ENCODE peak calls at places on chromosomes 3 and 15, in nine cellular contexts. R is heart right ventricle, K is body of pancreas, G is adrenal gland, Y is astrocyte of the spinal cord, T is dorsolateral prefrontal cortex, I is bronchial epithelial cell, X is fibroblast of villous mesenchyme, F is left lung. B is an unnamed sample.

GRCh38 chr3:122382888-122383666 is at the start of gene MIX23:
- DNase-seq in T (peak), G (peak), R (peak), F (peak), X (peak), K (peak), Y (peak), I (peak), B (peak)

GRCh38 chr15:26087395-26087794 is 224.3 kb upstream of the ATP10A start:
- DNase-seq in R (no peak), G (no peak), T (no peak), I (peak), F (no peak), Y (no peak), K (no peak), X (no peak), B (peak)

GRCh38 chr3:152556731-152557254 is 278.1 kb upstream of the P2RY1 start:
- DNase-seq in Y (peak), F (no peak), X (peak), R (peak), T (no peak), I (peak), G (peak), K (no peak), B (peak)

GRCh38 chr3:171846594-171846993 is 3.4 kb downstream of the TMEM212 start:
- DNase-seq in G (no peak), K (no peak), R (no peak), T (no peak), X (no peak), F (no peak), Y (peak), I (peak), B (peak)

GRCh38 chr15:68206711-68207151 is 1.6 kb upstream of the CALML4 start:
- DNase-seq in T (no peak), G (no peak), Y (no peak), X (no peak), F (no peak), K (no peak), I (no peak), R (no peak), B (no peak)

GRCh38 chr15:43274136-43274535 is 7.4 kb upstream of the TGM5 start:
- DNase-seq in K (peak), R (peak), I (peak), X (no peak), Y (no peak), G (peak), T (no peak), F (no peak), B (peak)

GRCh38 chr3:131543714-131544113 is 40.9 kb upstream of the MRPL3 start:
- DNase-seq in F (peak), Y (peak), T (no peak), I (peak), K (peak), R (peak), G (peak), X (peak), B (peak)

GRCh38 chr15:63503739-63504246 is 600 bp upstream of the USP3 start:
- DNase-seq in Y (peak), T (peak), X (peak), F (peak), K (peak), I (peak), R (peak), G (peak), B (peak)

GRCh38 chr15:40330368-40330836 is 6.9 kb downstream of the INAFM2 start:
- DNase-seq in F (no peak), G (no peak), Y (no peak), R (peak), X (peak), I (no peak), K (no peak), T (no peak), B (peak)

GRCh38 chr15:31150732-31151212 is 49.2 kb upstream of the TRPM1 start:
- DNase-seq in I (peak), T (no peak), F (no peak), Y (no peak), X (no peak), K (no peak), G (no peak), R (no peak), B (no peak)

GRCh38 chr3:148532326-148532725 is 165.4 kb upstream of the AGTR1 start:
- DNase-seq in X (no peak), R (no peak), G (no peak), I (no peak), Y (peak), K (no peak), T (no peak), F (no peak), B (no peak)

GRCh38 chr3:22013641-22014040 is 262.6 kb upstream of the ZNF385D start:
- DNase-seq in R (no peak), I (no peak), X (no peak), K (no peak), G (no peak), Y (no peak), T (no peak), F (no peak), B (no peak)

GRCh38 chr3:168002786-168003368 is 92.8 kb downstream of the GOLIM4 start:
- DNase-seq in X (peak), I (peak), R (no peak), Y (peak), G (no peak), K (peak), F (no peak), T (no peak), B (peak)

GRCh38 chr3:50299929-50300680 is 900 bp upstream of the HYAL3 start:
- DNase-seq in K (no peak), I (peak), G (peak), F (peak), T (no peak), Y (no peak), R (no peak), X (no peak), B (peak)

GRCh38 chr3:193400304-193400703 is 21.8 kb upstream of the ATP13A5 start:
- DNase-seq in K (peak), Y (no peak), I (no peak), F (no peak), T (no peak), R (no peak), G (no peak), X (no peak), B (no peak)

GRCh38 chr3:147699175-147699838 is 290.1 kb downstream of the ZIC1 start:
- DNase-seq in G (no peak), T (no peak), K (no peak), I (peak), F (no peak), Y (peak), R (no peak), X (peak), B (peak)

GRCh38 chr15:73244333-73244732 is 124.4 kb downstream of the HCN4 start:
- DNase-seq in I (peak), K (no peak), Y (no peak), G (no peak), F (no peak), T (no peak), X (no peak), R (no peak), B (no peak)

GRCh38 chr15:52255008-52255407 is 40.6 kb downstream of the MYO5C start:
- DNase-seq in I (peak), R (no peak), T (no peak), K (no peak), Y (peak), G (no peak), F (no peak), X (peak), B (peak)

GRCh38 chr15:70566047-70566835 is 197.1 kb downstream of the UACA start:
- DNase-seq in R (no peak), T (no peak), F (no peak), I (no peak), X (peak), K (no peak), G (no peak), Y (peak), B (no peak)

GRCh38 chr3:175102161-175102560 is 243.0 kb downstream of the NAALADL2 start:
- DNase-seq in R (no peak), G (no peak), T (no peak), X (no peak), Y (no peak), I (no peak), K (no peak), F (no peak), B (no peak)

GRCh38 chr3:194000712-194001111 is 135.2 kb upstream of the HES1 start:
- DNase-seq in G (no peak), Y (no peak), X (no peak), K (no peak), I (no peak), T (no peak), R (no peak), F (no peak), B (no peak)

GRCh38 chr15:55627730-55628368 is 39.7 kb upstream of the PYGO1 start:
- DNase-seq in X (peak), F (no peak), T (no peak), Y (peak), R (no peak), G (peak), K (no peak), I (peak), B (peak)
- TF ChIP-seq CTCF in X (no peak), F (no peak), T (no peak), Y (peak), R (no peak), G (no peak), K (no peak), I (no peak), B (peak)

GRCh38 chr15:24627443-24627842 is 48.1 kb upstream of the NPAP1 start:
- DNase-seq in T (no peak), F (no peak), X (no peak), G (no peak), R (no peak), Y (no peak), I (no peak), K (no peak), B (no peak)
- H3K4me3 ChIP-seq in T (no peak), F (no peak), X (no peak), G (no peak), R (no peak), Y (no peak), I (no peak), K (no peak), B (no peak)

GRCh38 chr3:64091501-64091900 is 68.2 kb upstream of the PSMD6 start:
- DNase-seq in R (no peak), I (no peak), T (no peak), Y (no peak), K (no peak), X (no peak), G (no peak), F (no peak), B (no peak)
- TF ChIP-seq CTCF in R (no peak), I (no peak), T (no peak), Y (no peak), K (no peak), X (no peak), G (no peak), F (no peak), B (no peak)

GRCh38 chr15:66251790-66252355 is 1.7 kb downstream of the MEGF11 start:
- DNase-seq in F (no peak), T (no peak), Y (no peak), K (no peak), I (no peak), G (no peak), X (no peak), R (no peak), B (no peak)
- H3K4me3 ChIP-seq in F (no peak), T (peak), Y (no peak), K (no peak), I (no peak), G (no peak), X (no peak), R (peak), B (no peak)

GRCh38 chr15:100053476-100054121 is 288.2 kb downstream of the ADAMTS17 start:
- DNase-seq in F (no peak), G (no peak), K (no peak), I (no peak), R (no peak), T (no peak), X (no peak), Y (no peak), B (no peak)
- TF ChIP-seq CTCF in F (no peak), G (no peak), K (no peak), I (no peak), R (no peak), T (no peak), X (no peak), Y (no peak), B (no peak)

GRCh38 chr3:25430942-25431570 is 3.0 kb downstream of the RARB start:
- DNase-seq in G (no peak), Y (peak), X (peak), F (no peak), T (no peak), I (no peak), R (no peak), K (no peak), B (no peak)

GRCh38 chr3:25429960-25430941 is 2.2 kb downstream of the RARB start:
- DNase-seq in R (no peak), Y (peak), T (no peak), I (peak), X (peak), K (no peak), G (no peak), F (no peak), B (no peak)

GRCh38 chr3:25428003-25428861 is at the start of gene RARB:
- DNase-seq in I (peak), F (no peak), Y (peak), T (peak), X (peak), K (peak), G (peak), R (peak), B (peak)

GRCh38 chr3:25428950-25429349 is 887 bp downstream of the RARB start:
- DNase-seq in F (no peak), R (no peak), Y (no peak), K (no peak), X (no peak), G (no peak), T (no peak), I (no peak), B (no peak)

DNA sequence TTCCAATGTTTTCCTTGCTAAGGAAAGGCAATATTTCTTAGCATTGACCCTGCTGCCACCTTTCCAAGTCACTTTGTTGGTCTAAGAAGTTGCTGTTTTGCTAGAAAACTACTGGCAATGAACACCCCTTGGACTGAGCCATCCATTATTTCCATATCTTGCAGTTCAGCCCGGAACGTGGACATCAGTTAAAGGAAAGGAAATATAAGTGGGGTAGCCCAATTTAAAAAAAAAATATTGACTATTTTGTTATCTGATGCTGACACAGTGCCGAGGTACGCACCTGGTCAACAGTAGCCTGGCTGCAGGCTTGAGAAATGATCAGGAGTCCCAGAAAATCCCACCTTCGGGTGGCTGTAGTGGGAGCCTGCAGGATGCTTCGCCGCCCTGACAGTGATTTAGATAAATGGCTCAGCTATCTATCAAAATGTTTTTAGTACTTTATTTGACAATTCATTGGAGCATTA is 1.4 kb downstream of the RARB start:
- DNase-seq in K (no peak), X (no peak), Y (peak), G (no peak), T (no peak), F (no peak), R (no peak), I (no peak), B (no peak)
- H3K4me3 ChIP-seq in K (no peak), X (peak), Y (peak), G (no peak), T (peak), F (peak), R (peak), I (no peak), B (no peak)

GRCh38 chr3:71413572-71413971 is 170.0 kb downstream of the FOXP1 start:
- DNase-seq in K (no peak), R (no peak), F (no peak), X (no peak), Y (no peak), T (no peak), G (no peak), I (peak), B (no peak)

GRCh38 chr3:71414189-71414924 is 169.2 kb downstream of the FOXP1 start:
- DNase-seq in X (no peak), T (no peak), F (no peak), R (no peak), I (peak), K (no peak), Y (no peak), G (no peak), B (no peak)

GRCh38 chr3:71415708-71416108 is 167.8 kb downstream of the FOXP1 start:
- DNase-seq in Y (peak), F (no peak), G (no peak), K (no peak), T (no peak), R (no peak), X (no peak), I (no peak), B (no peak)

GRCh38 chr3:71419369-71419768 is 164.2 kb downstream of the FOXP1 start:
- DNase-seq in K (no peak), Y (no peak), I (no peak), X (no peak), G (no peak), T (no peak), R (no peak), F (no peak), B (no peak)

GRCh38 chr3:71416868-71417267 is 166.7 kb downstream of the FOXP1 start:
- DNase-seq in X (no peak), F (no peak), G (no peak), R (no peak), K (no peak), Y (no peak), T (no peak), I (no peak), B (no peak)
- TF ChIP-seq CTCF in X (peak), F (no peak), G (no peak), R (no peak), K (no peak), Y (peak), T (no peak), I (peak), B (peak)

DNA sequence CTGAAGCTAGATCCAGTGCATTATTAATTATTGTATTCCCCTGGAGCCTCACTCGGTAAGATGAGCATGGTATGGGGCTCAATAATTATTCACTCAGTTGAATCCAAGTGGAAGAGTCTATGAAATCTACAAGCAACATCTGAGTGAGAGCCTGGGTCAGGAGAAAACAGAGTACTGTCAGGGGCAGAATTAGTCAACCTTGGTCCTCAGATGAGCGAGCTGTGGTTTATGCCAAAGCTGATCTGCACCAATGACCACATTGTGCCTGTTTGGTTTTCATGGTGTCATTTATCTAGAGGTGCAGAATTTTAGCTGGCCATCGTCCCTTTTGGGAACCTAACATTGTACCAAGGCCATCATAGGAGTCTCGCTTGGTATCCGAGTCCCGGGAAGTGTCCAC is 93.7 kb upstream of the UBE2E1 start:
- DNase-seq in Y (no peak), R (no peak), I (no peak), X (no peak), G (no peak), K (no peak), T (no peak), F (no peak), B (no peak)
- H3K4me3 ChIP-seq in Y (no peak), R (no peak), I (no peak), X (no peak), G (no peak), K (no peak), T (no peak), F (no peak), B (no peak)